ENCODE peak calls at places on chromosomes 2 and 18, in five cellular contexts. One of them, this sample, is unnamed.
A peak's percentile ranks its signal among the peaks of the same experiment; 100 is the strongest.

GRCh38 chr2:149768320-149768799 is 180.8 kb upstream of the MMADHC start:
- DNase-seq in kidney epithelial cell: no peak
- DNase-seq in esophagus muscularis mucosa: no peak
- DNase-seq in AG04449: no peak
- DNase-seq in hepatocyte: no peak
- DNase-seq in this sample: no peak

GRCh38 chr18:5542393-5543035 is 1.3 kb downstream of the EPB41L3 start:
- DNase-seq in esophagus muscularis mucosa: no peak
- DNase-seq in hepatocyte: peak; percentile 23
- DNase-seq in kidney epithelial cell: no peak
- DNase-seq in AG04449: no peak
- DNase-seq in this sample: no peak

GRCh38 chr18:60984496-60984895 is 348.7 kb upstream of the CDH20 start:
- DNase-seq in esophagus muscularis mucosa: no peak
- DNase-seq in AG04449: peak; percentile 81
- DNase-seq in hepatocyte: no peak
- DNase-seq in kidney epithelial cell: peak; percentile 80
- DNase-seq in this sample: no peak

GRCh38 chr2:222819722-222820333 is 41.0 kb upstream of the ACSL3 start:
- DNase-seq in kidney epithelial cell: peak; percentile 37
- DNase-seq in esophagus muscularis mucosa: no peak
- DNase-seq in hepatocyte: no peak
- DNase-seq in AG04449: no peak
- DNase-seq in this sample: peak; percentile 2

GRCh38 chr2:101325425-101325824 is 16.9 kb upstream of the RNF149 start:
- DNase-seq in hepatocyte: no peak
- DNase-seq in kidney epithelial cell: no peak
- DNase-seq in esophagus muscularis mucosa: no peak
- DNase-seq in AG04449: no peak
- DNase-seq in this sample: no peak

GRCh38 chr18:80196528-80197320 is 50.6 kb downstream of the PARD6G start:
- DNase-seq in AG04449: no peak
- DNase-seq in kidney epithelial cell: no peak
- DNase-seq in esophagus muscularis mucosa: peak; percentile 83
- DNase-seq in hepatocyte: peak; percentile 58
- DNase-seq in this sample: no peak

GRCh38 chr18:42534313-42534712 is 579.3 kb downstream of the PIK3C3 start:
- DNase-seq in esophagus muscularis mucosa: no peak
- DNase-seq in hepatocyte: no peak
- DNase-seq in AG04449: no peak
- DNase-seq in kidney epithelial cell: no peak
- DNase-seq in this sample: no peak

GRCh38 chr18:11488175-11488574 is 121.2 kb upstream of the SLC35G4 start:
- DNase-seq in kidney epithelial cell: no peak
- DNase-seq in esophagus muscularis mucosa: no peak
- DNase-seq in hepatocyte: no peak
- DNase-seq in AG04449: peak; percentile 12
- DNase-seq in this sample: no peak

GRCh38 chr18:31104444-31104843 is 2.2 kb upstream of the DSC2 start:
- DNase-seq in AG04449: no peak
- DNase-seq in hepatocyte: no peak
- DNase-seq in kidney epithelial cell: no peak
- DNase-seq in esophagus muscularis mucosa: no peak
- DNase-seq in this sample: no peak

GRCh38 chr2:19187323-19188020 is 171.0 kb downstream of the OSR1 start:
- DNase-seq in kidney epithelial cell: no peak
- DNase-seq in esophagus muscularis mucosa: no peak
- DNase-seq in AG04449: no peak
- DNase-seq in hepatocyte: no peak
- DNase-seq in this sample: no peak

GRCh38 chr2:50885948-50886347 is 146.0 kb downstream of the NRXN1 start:
- DNase-seq in hepatocyte: no peak
- DNase-seq in AG04449: no peak
- DNase-seq in kidney epithelial cell: no peak
- DNase-seq in esophagus muscularis mucosa: no peak
- DNase-seq in this sample: no peak

GRCh38 chr18:5955861-5956260 is 60.5 kb upstream of the TMEM200C start:
- DNase-seq in hepatocyte: no peak
- DNase-seq in kidney epithelial cell: no peak
- DNase-seq in esophagus muscularis mucosa: no peak
- DNase-seq in AG04449: no peak
- DNase-seq in this sample: no peak

GRCh38 chr2:68287580-68288441 is 31.9 kb downstream of the CNRIP1 start:
- DNase-seq in kidney epithelial cell: no peak
- DNase-seq in hepatocyte: peak; percentile 53
- DNase-seq in AG04449: no peak
- DNase-seq in esophagus muscularis mucosa: no peak
- DNase-seq in this sample: no peak

GRCh38 chr18:14089781-14090180 is 42.5 kb downstream of the ZNF519 start:
- DNase-seq in esophagus muscularis mucosa: no peak
- DNase-seq in hepatocyte: no peak
- DNase-seq in AG04449: no peak
- DNase-seq in kidney epithelial cell: no peak
- DNase-seq in this sample: no peak

GRCh38 chr18:46542545-46542944 is 114.5 kb downstream of the LOXHD1 start:
- DNase-seq in AG04449: no peak
- DNase-seq in esophagus muscularis mucosa: no peak
- DNase-seq in hepatocyte: peak; percentile 53
- DNase-seq in kidney epithelial cell: no peak
- DNase-seq in this sample: no peak

GRCh38 chr18:26415631-26416030 is 132.7 kb downstream of the KCTD1 start:
- DNase-seq in kidney epithelial cell: no peak
- DNase-seq in esophagus muscularis mucosa: no peak
- DNase-seq in hepatocyte: no peak
- DNase-seq in AG04449: no peak
- DNase-seq in this sample: peak; percentile 51

GRCh38 chr2:226733189-226733858 is 66.3 kb downstream of the IRS1 start:
- DNase-seq in hepatocyte: peak; percentile 45
- DNase-seq in kidney epithelial cell: no peak
- DNase-seq in esophagus muscularis mucosa: peak; percentile 64
- DNase-seq in AG04449: no peak
- DNase-seq in this sample: no peak

GRCh38 chr2:47534179-47534919 is 131.4 kb downstream of the MSH2 start:
- DNase-seq in kidney epithelial cell: peak; percentile 37
- DNase-seq in esophagus muscularis mucosa: no peak
- DNase-seq in hepatocyte: peak; percentile 77
- DNase-seq in AG04449: peak; percentile 52
- DNase-seq in this sample: no peak

GRCh38 chr2:79964966-79965365 is 339.6 kb downstream of the LRRTM1 start:
- DNase-seq in esophagus muscularis mucosa: no peak
- DNase-seq in kidney epithelial cell: no peak
- DNase-seq in AG04449: no peak
- DNase-seq in hepatocyte: no peak
- DNase-seq in this sample: no peak

GRCh38 chr2:53913721-53914120 is 54.0 kb upstream of the GPR75 start:
- DNase-seq in kidney epithelial cell: peak; percentile 25
- DNase-seq in hepatocyte: no peak
- DNase-seq in esophagus muscularis mucosa: no peak
- DNase-seq in AG04449: no peak
- DNase-seq in this sample: no peak

GRCh38 chr2:216694201-216694825 is 1.0 kb downstream of the IGFBP5 start:
- DNase-seq in esophagus muscularis mucosa: no peak
- DNase-seq in hepatocyte: peak; percentile 77
- DNase-seq in AG04449: no peak
- DNase-seq in kidney epithelial cell: no peak
- DNase-seq in this sample: peak; percentile 87

GRCh38 chr2:235492850-235493344 is 946 bp upstream of the AGAP1 start:
- DNase-seq in kidney epithelial cell: no peak
- DNase-seq in esophagus muscularis mucosa: no peak
- DNase-seq in hepatocyte: no peak
- DNase-seq in AG04449: no peak
- DNase-seq in this sample: no peak

GRCh38 chr2:167127135-167127534 is 238.9 kb downstream of the XIRP2 start:
- DNase-seq in hepatocyte: peak; percentile 15
- DNase-seq in kidney epithelial cell: no peak
- DNase-seq in AG04449: no peak
- DNase-seq in esophagus muscularis mucosa: no peak
- DNase-seq in this sample: no peak

GRCh38 chr2:12120281-12121150 is 374.1 kb downstream of the LPIN1 start:
- DNase-seq in AG04449: peak; percentile 80
- DNase-seq in esophagus muscularis mucosa: no peak
- DNase-seq in kidney epithelial cell: no peak
- DNase-seq in hepatocyte: no peak
- DNase-seq in this sample: no peak

GRCh38 chr2:74379851-74380789 is at the start of gene DCTN1:
- DNase-seq in kidney epithelial cell: peak; percentile 26
- DNase-seq in esophagus muscularis mucosa: no peak
- DNase-seq in hepatocyte: peak; percentile 74
- DNase-seq in AG04449: peak; percentile 23
- DNase-seq in this sample: no peak

GRCh38 chr18:44803019-44803650 is 122.4 kb downstream of the SETBP1 start:
- DNase-seq in esophagus muscularis mucosa: no peak
- DNase-seq in kidney epithelial cell: no peak
- DNase-seq in AG04449: no peak
- DNase-seq in hepatocyte: peak; percentile 82
- DNase-seq in this sample: no peak

GRCh38 chr18:3538954-3539617 is 89.1 kb downstream of the TGIF1 start:
- DNase-seq in esophagus muscularis mucosa: no peak
- DNase-seq in AG04449: no peak
- DNase-seq in hepatocyte: no peak
- DNase-seq in kidney epithelial cell: no peak
- DNase-seq in this sample: no peak

GRCh38 chr18:4068552-4069158 is 386.5 kb downstream of the DLGAP1 start:
- DNase-seq in esophagus muscularis mucosa: no peak
- DNase-seq in kidney epithelial cell: peak; percentile 9
- DNase-seq in AG04449: no peak
- DNase-seq in hepatocyte: peak; percentile 75
- DNase-seq in this sample: no peak

DNA sequence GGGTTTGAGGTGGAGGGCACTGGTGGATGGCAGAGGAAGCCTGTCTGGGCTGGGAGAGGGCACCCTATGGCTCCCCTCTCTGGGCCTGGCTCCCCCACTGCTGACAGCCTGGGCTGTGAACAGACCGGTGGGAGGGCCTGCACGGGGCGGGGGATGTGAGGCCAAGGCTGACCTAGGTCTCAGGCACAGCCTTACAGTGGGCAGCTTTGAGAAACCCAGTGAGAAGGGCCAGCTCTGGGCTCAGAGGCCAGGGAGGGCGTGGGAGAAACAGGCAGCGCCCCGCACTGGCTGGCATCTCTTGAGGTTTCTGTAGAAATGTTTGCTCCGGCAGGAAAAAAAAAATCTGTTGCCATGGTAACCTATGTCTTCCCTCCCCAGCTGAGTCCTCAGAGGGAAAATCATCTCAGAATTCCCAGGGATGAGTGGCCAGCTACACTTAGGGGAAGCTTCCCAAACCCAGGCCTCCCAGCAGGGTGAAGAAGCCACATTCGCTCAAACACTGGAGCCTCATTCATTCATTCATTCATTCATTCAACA is 71.7 kb upstream of the TAF1B start:
- DNase-seq in kidney epithelial cell: peak; percentile 59
- DNase-seq in AG04449: peak; percentile 47
- DNase-seq in esophagus muscularis mucosa: no peak
- DNase-seq in hepatocyte: peak; percentile 73
- DNase-seq in this sample: no peak
- TF ChIP-seq CTCF in kidney epithelial cell: peak; percentile 26
- TF ChIP-seq CTCF in AG04449: peak; percentile 52
- TF ChIP-seq CTCF in esophagus muscularis mucosa: no peak
- TF ChIP-seq CTCF in hepatocyte: no peak
- TF ChIP-seq CTCF in this sample: peak; percentile 41

DNA sequence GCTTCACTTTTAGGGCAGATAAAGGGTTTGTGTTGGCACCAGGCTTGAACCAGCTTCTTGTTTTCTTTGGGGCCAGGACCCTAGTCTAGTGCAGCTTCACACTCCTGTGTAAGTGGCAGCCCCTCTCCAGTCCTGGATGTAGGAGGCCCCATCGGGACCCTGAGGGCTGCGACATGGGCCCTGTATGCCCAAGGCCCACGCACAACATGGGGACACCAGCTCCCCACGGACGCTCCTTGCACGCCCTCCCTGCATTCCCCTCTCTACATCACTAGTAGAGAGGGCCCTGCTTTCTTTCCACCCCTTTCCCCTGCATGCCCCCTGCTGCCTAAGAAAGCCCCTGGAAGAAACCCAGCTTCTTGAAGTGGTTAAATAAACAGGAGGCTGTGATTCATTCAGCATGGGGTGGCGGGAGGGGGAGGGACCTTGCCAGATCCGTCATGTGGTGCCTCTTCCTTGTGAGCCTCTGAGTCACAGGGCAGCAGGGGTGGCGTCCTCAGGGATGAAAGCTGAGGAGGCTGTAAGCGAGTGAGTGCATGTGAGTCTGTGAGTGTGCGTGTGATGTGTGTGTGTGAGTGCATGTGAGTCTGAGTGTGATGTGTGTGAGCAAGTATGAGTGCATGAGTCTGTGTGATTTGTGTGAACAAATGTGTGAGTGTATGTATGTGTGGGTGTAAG is 42.5 kb downstream of the COPS8 start:
- DNase-seq in hepatocyte: peak; percentile 95
- DNase-seq in esophagus muscularis mucosa: peak; percentile 97
- DNase-seq in AG04449: peak; percentile 97
- DNase-seq in kidney epithelial cell: peak; percentile 99
- DNase-seq in this sample: peak; percentile 94
- TF ChIP-seq CTCF in hepatocyte: no peak
- TF ChIP-seq CTCF in esophagus muscularis mucosa: no peak
- TF ChIP-seq CTCF in AG04449: peak; percentile 11
- TF ChIP-seq CTCF in kidney epithelial cell: peak; percentile 25
- TF ChIP-seq CTCF in this sample: no peak

GRCh38 chr2:225010804-225011203 is 31.5 kb downstream of the DOCK10 start:
- DNase-seq in hepatocyte: no peak
- DNase-seq in AG04449: peak; percentile 31
- DNase-seq in kidney epithelial cell: peak; percentile 47
- DNase-seq in esophagus muscularis mucosa: no peak
- DNase-seq in this sample: no peak

GRCh38 chr2:225009768-225010167 is 32.5 kb downstream of the DOCK10 start:
- DNase-seq in hepatocyte: no peak
- DNase-seq in AG04449: no peak
- DNase-seq in kidney epithelial cell: peak; percentile 62
- DNase-seq in esophagus muscularis mucosa: no peak
- DNase-seq in this sample: no peak

GRCh38 chr2:225006730-225007129 is 35.5 kb downstream of the DOCK10 start:
- DNase-seq in hepatocyte: no peak
- DNase-seq in kidney epithelial cell: no peak
- DNase-seq in AG04449: no peak
- DNase-seq in esophagus muscularis mucosa: no peak
- DNase-seq in this sample: no peak

GRCh38 chr2:225008179-225008829 is 34.0 kb downstream of the DOCK10 start:
- DNase-seq in hepatocyte: no peak
- DNase-seq in esophagus muscularis mucosa: no peak
- DNase-seq in AG04449: no peak
- DNase-seq in kidney epithelial cell: no peak
- DNase-seq in this sample: no peak

DNA sequence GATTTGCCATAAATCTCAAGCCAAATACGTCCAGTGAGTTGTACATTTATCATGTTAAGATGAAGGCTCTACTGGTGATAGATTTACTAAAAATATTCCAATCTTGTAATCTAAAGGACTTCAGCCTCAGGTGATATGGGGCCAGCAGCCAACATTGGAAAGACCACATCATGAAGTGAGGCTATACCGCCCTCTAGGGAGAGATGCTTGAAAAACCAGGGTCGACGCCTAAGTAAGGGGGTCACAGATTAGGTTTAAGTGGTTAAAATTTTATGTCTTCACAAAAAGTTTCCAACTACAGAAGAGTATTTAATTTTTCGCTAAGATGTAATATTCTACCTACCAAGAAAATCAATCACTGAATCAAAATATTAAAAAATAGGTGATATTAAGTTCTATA is 33.3 kb downstream of the DOCK10 start:
- DNase-seq in AG04449: no peak
- DNase-seq in kidney epithelial cell: no peak
- DNase-seq in esophagus muscularis mucosa: no peak
- DNase-seq in hepatocyte: no peak
- DNase-seq in this sample: no peak
- TF ChIP-seq CTCF in AG04449: peak; percentile 13
- TF ChIP-seq CTCF in kidney epithelial cell: peak; percentile 53
- TF ChIP-seq CTCF in esophagus muscularis mucosa: no peak
- TF ChIP-seq CTCF in hepatocyte: peak; percentile 20
- TF ChIP-seq CTCF in this sample: peak; percentile 41

GRCh38 chr2:170778900-170779299 is 8.7 kb downstream of the ERICH2 start:
- DNase-seq in kidney epithelial cell: no peak
- DNase-seq in hepatocyte: no peak
- DNase-seq in AG04449: no peak
- DNase-seq in esophagus muscularis mucosa: no peak
- DNase-seq in this sample: no peak
- TF ChIP-seq CTCF in kidney epithelial cell: no peak
- TF ChIP-seq CTCF in hepatocyte: no peak
- TF ChIP-seq CTCF in AG04449: no peak
- TF ChIP-seq CTCF in esophagus muscularis mucosa: no peak
- TF ChIP-seq CTCF in this sample: no peak

This sample was measured in osteocyte.